ENCODE peak calls at places on chromosomes 4 and X, in seven cellular contexts. I is substantia nigra, N is body of pancreas, A is sigmoid colon, Q is WERI-Rb-1, D is tibial artery, V is transverse colon. C is an unnamed sample.

GRCh38 chrX:44314259-44314734 is 29.2 kb downstream of the EFHC2 start:
- DNase-seq in I (no peak), N (peak; percentile 6), A (no peak), Q (no peak), D (no peak), V (peak; percentile 10), C (peak; percentile 40)

GRCh38 chr4:147587061-147587460 is 30.1 kb upstream of the TMEM184C start:
- DNase-seq in I (no peak), N (no peak), A (no peak), Q (no peak), D (no peak), V (no peak), C (no peak)

GRCh38 chr4:107036602-107037151 is 564 bp upstream of the DKK2 start:
- DNase-seq in I (no peak), N (no peak), A (peak; percentile 60), Q (peak; percentile 13), D (no peak), V (no peak), C (no peak)

GRCh38 chrX:6778547-6779231 is 243.8 kb upstream of the VCX3A start:
- DNase-seq in I (peak; percentile 36), N (peak; percentile 68), A (no peak), Q (no peak), D (no peak), V (no peak), C (no peak)

GRCh38 chrX:119692241-119693031 is 532 bp downstream of the SEPTIN6 start:
- DNase-seq in I (peak; percentile 1), N (peak; percentile 30), A (peak; percentile 82), Q (peak; percentile 31), D (no peak), V (peak; percentile 47), C (peak; percentile 54)

GRCh38 chrX:12989456-12989855 is 14.5 kb downstream of the TMSB4X start:
- DNase-seq in I (no peak), N (no peak), A (no peak), Q (no peak), D (no peak), V (no peak), C (no peak)

GRCh38 chr4:72375050-72375736 is 193.8 kb downstream of the ADAMTS3 start:
- DNase-seq in I (no peak), N (no peak), A (no peak), Q (no peak), D (no peak), V (no peak), C (no peak)

GRCh38 chrX:150955590-150955989 is 27.5 kb upstream of the HMGB3 start:
- DNase-seq in I (no peak), N (no peak), A (no peak), Q (no peak), D (no peak), V (no peak), C (no peak)

GRCh38 chrX:47637546-47638195 is 7.9 kb upstream of the CFP start:
- DNase-seq in I (peak; percentile 47), N (no peak), A (no peak), Q (no peak), D (peak; percentile 38), V (peak; percentile 28), C (peak; percentile 83)

GRCh38 chrX:40377684-40378083 is 203.1 kb upstream of the ATP6AP2 start:
- DNase-seq in I (no peak), N (no peak), A (no peak), Q (no peak), D (no peak), V (no peak), C (no peak)

GRCh38 chrX:52138830-52139544 is 45.7 kb upstream of the MAGED4 start:
- DNase-seq in I (no peak), N (no peak), A (no peak), Q (no peak), D (no peak), V (no peak), C (no peak)

GRCh38 chrX:70079870-70080269 is 17.6 kb downstream of the OTUD6A start:
- DNase-seq in I (no peak), N (no peak), A (no peak), Q (no peak), D (no peak), V (no peak), C (no peak)

GRCh38 chr4:77012726-77013125 is 63.1 kb downstream of the CCNI start:
- DNase-seq in I (no peak), N (peak; percentile 9), A (no peak), Q (no peak), D (peak; percentile 31), V (no peak), C (no peak)

GRCh38 chrX:147741776-147742175 is 169.9 kb upstream of the FMR1 start:
- DNase-seq in I (no peak), N (no peak), A (no peak), Q (no peak), D (no peak), V (no peak), C (no peak)

GRCh38 chrX:24899391-24899790 is 116.4 kb downstream of the ARX start:
- DNase-seq in I (no peak), N (no peak), A (no peak), Q (no peak), D (no peak), V (no peak), C (no peak)
- H3K27ac ChIP-seq in I (no peak overlapping the region), N (no peak overlapping the region), A (no peak overlapping the region), Q (no peak overlapping the region), D (no peak overlapping the region), V (no peak overlapping the region), C (no peak overlapping the region)

DNA sequence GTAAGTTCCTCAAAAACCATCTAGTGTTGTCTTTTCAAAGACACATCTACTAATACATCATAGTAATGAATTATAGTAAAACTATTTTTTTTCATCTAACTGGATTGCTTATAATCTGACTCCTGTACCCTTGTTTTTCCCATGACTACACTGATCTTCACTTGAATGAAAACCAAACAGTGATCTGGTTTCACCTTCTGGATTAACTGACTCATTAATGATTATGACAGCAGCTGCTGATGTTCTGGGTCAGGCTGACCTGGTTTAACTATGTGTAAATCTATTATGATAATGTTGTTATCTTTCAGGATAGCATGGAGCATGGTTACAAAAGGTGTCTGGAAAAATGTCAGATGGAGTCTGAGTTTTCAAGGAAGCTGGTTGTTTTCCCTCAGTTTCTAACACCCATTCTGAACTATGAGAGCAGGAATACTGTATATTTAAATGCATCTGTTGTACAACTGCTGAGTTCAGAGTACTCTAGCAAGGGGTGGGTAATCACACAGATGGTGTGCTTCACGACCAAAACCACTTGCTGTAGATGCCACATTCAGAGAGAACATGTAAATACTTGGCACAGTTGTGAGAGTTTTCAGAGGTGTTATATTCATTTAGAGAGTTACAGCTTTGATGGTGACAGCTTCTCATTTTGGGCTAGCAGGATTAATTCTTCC is 249.9 kb upstream of the TET2 start:
- DNase-seq in I (no peak), N (no peak), A (no peak), Q (no peak), D (no peak), V (no peak), C (no peak)
- H3K27ac ChIP-seq in I (no peak overlapping the region), N (no peak overlapping the region), A (no peak overlapping the region), Q (peak overlapping the region; percentile 1), D (no peak overlapping the region), V (no peak overlapping the region), C (no peak overlapping the region)

GRCh38 chr4:95590615-95591014 is 41.8 kb upstream of the UNC5C start:
- DNase-seq in I (no peak), N (no peak), A (no peak), Q (no peak), D (no peak), V (no peak), C (no peak)
- H3K27ac ChIP-seq in I (no peak overlapping the region), N (no peak overlapping the region), A (no peak overlapping the region), Q (no peak overlapping the region), D (no peak overlapping the region), V (no peak overlapping the region), C (no peak overlapping the region)

GRCh38 chrX:107747596-107748161 is 27.9 kb downstream of the TSC22D3 start:
- DNase-seq in I (no peak), N (no peak), A (no peak), Q (no peak), D (peak; percentile 31), V (peak; percentile 22), C (peak; percentile 49)
- H3K27ac ChIP-seq in I (peak overlapping the region; percentile 79), N (peak overlapping the region; percentile 24), A (peak overlapping the region; percentile 67), Q (no peak overlapping the region), D (peak overlapping the region; percentile 78), V (peak overlapping the region; percentile 40), C (peak overlapping the region; percentile 56)

DNA sequence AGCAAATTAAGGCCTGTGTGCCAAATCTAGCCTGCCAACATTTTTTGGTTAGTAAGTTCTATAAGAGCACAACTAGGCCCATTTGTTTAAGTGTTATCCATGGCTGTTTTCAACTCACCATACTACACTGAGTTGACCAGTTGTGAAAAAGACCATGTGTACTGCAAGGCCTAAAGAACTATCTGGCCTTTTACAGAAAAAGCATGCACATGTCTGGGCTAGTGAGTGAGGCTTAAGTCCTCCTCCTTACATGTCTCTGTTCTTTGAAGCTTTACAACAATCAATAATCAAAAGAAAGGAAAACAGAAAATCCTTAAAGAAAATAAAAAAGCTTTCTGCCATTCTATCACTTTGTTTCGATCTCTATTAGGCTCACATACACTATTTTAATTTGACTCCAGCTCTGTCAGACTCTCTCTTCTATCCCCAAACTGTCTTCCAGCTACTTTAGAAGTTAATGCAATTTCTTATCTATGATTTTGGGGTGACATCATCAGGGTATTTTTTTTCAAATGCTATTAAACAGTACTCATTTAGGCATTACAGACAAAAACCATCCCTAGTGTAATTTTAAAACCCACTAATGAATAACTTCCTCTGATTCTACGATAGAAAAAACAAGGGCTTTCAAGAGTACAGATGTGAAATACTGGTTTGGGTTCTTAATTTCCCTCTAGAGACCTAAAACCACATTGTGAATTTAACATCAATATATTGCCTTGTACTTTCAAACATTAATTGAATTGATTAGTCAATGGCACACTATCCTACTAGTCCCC is 161.8 kb downstream of the MAB21L2 start:
- DNase-seq in I (no peak), N (no peak), A (no peak), Q (no peak), D (no peak), V (no peak), C (no peak)
- H3K27ac ChIP-seq in I (no peak overlapping the region), N (no peak overlapping the region), A (no peak overlapping the region), Q (no peak overlapping the region), D (no peak overlapping the region), V (no peak overlapping the region), C (no peak overlapping the region)

DNA sequence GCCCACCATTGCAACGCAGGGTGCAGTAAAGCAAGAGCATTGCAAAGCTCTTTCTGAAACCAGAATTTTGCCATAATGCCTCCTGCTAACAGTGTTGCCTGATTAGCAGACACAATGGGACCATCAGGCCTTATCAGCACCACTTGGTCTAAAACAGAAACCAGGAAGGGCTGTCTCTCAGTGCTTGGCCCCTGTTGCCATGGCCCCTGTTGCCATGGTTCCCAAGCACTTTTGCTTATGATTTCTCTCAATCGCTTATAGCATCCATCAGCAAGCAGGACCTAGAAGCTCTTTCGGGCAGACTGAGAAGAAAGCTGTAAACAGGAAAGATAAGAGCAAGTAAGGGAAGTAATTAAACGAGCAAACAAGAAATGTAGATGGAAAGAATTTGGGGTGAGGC is 36.8 kb downstream of the RTL5 start:
- DNase-seq in I (no peak), N (peak; percentile 14), A (no peak), Q (no peak), D (no peak), V (peak; percentile 15), C (peak; percentile 61)
- H3K27ac ChIP-seq in I (no peak overlapping the region), N (no peak overlapping the region), A (no peak overlapping the region), Q (no peak overlapping the region), D (no peak overlapping the region), V (no peak overlapping the region), C (no peak overlapping the region)

GRCh38 chr4:40243390-40243948 is 46.6 kb downstream of the RHOH start:
- DNase-seq in I (no peak), N (no peak), A (no peak), Q (no peak), D (no peak), V (no peak), C (no peak)
- H3K27ac ChIP-seq in I (no peak overlapping the region), N (no peak overlapping the region), A (no peak overlapping the region), Q (no peak overlapping the region), D (no peak overlapping the region), V (no peak overlapping the region), C (no peak overlapping the region)

GRCh38 chr4:75708218-75708691 is 16.1 kb upstream of the USO1 start:
- DNase-seq in I (no peak), N (no peak), A (no peak), Q (peak; percentile 18), D (no peak), V (peak; percentile 50), C (no peak)
- H3K27ac ChIP-seq in I (no peak overlapping the region), N (no peak overlapping the region), A (no peak overlapping the region), Q (no peak overlapping the region), D (no peak overlapping the region), V (no peak overlapping the region), C (no peak overlapping the region)

C was measured in lower lobe of right lung.